ENCODE peak calls at places on chromosomes 5 and 9, in seven cellular contexts. U is aorta; A is thyroid gland; I is NCI-H774; Q is cerebellum; C is stimulated activated effector memory CD8-positive, alpha-beta T cell treated with anti-CD3 and anti-CD28 coated beads, Interleukin-12 subunit alpha, Interleukin-12 subunit beta, amount 100 ng/mL, for 72 hours; R is right lobe of liver. J is an unnamed sample.

GRCh38 chr9:114250235-114250568 is 72.7 kb upstream of the ORM1 start:
- DNase-seq in U (peak), A (peak), I (no peak), Q (peak), C (no peak), R (peak), J (no peak)

GRCh38 chr5:56552612-56553268 is 262.6 kb upstream of the MAP3K1 start:
- DNase-seq in U (no peak), A (no peak), I (no peak), Q (no peak), C (no peak), R (no peak), J (no peak)

GRCh38 chr5:55993628-55994501 is 898 bp downstream of the IL6ST start:
- DNase-seq in U (no peak), A (no peak), I (no peak), Q (no peak), C (no peak), R (no peak), J (no peak)

GRCh38 chr9:110602281-110602680 is 22.7 kb upstream of the SVEP1 start:
- DNase-seq in U (no peak), A (no peak), I (no peak), Q (no peak), C (no peak), R (no peak), J (no peak)

GRCh38 chr9:122262073-122262472 is 2.6 kb downstream of the RBM18 start:
- DNase-seq in U (no peak), A (no peak), I (no peak), Q (no peak), C (no peak), R (no peak), J (no peak)

GRCh38 chr5:95057610-95058009 is 227.3 kb downstream of the MCTP1 start:
- DNase-seq in U (no peak), A (no peak), I (no peak), Q (no peak), C (no peak), R (no peak), J (no peak)

GRCh38 chr9:112326194-112326593 is 7.2 kb downstream of the PTBP3 start:
- DNase-seq in U (no peak), A (no peak), I (no peak), Q (no peak), C (no peak), R (no peak), J (no peak)

GRCh38 chr5:73066466-73066865 is 53.9 kb upstream of the TMEM171 start:
- DNase-seq in U (no peak), A (no peak), I (no peak), Q (no peak), C (no peak), R (no peak), J (no peak)

GRCh38 chr9:68552700-68553099 is 12.0 kb upstream of the TMEM252 start:
- DNase-seq in U (no peak), A (no peak), I (no peak), Q (no peak), C (no peak), R (no peak), J (no peak)

GRCh38 chr5:54215233-54215736 is 95.1 kb downstream of the ARL15 start:
- DNase-seq in U (no peak), A (no peak), I (no peak), Q (no peak), C (no peak), R (no peak), J (no peak)

GRCh38 chr9:114308361-114308950 is 14.4 kb upstream of the ORM1 start:
- DNase-seq in U (no peak), A (no peak), I (no peak), Q (no peak), C (no peak), R (peak), J (no peak)

GRCh38 chr9:100216178-100216787 is 117.2 kb downstream of the INVS start:
- DNase-seq in U (peak), A (peak), I (peak), Q (no peak), C (peak), R (no peak), J (peak)

GRCh38 chr5:138138949-138139775 is at the start of gene NME5:
- DNase-seq in U (peak), A (peak), I (peak), Q (peak), C (no peak), R (peak), J (no peak)

GRCh38 chr5:140131967-140132409 is 6.3 kb downstream of the IGIP start:
- DNase-seq in U (peak), A (peak), I (no peak), Q (no peak), C (no peak), R (no peak), J (no peak)

GRCh38 chr9:87256973-87257372 is 240.7 kb upstream of the DAPK1 start:
- DNase-seq in U (no peak), A (no peak), I (no peak), Q (no peak), C (no peak), R (no peak), J (no peak)

GRCh38 chr9:38421498-38422211 is 2.6 kb downstream of the IGFBPL1 start:
- DNase-seq in U (no peak), A (peak), I (no peak), Q (peak), C (no peak), R (no peak), J (no peak)

GRCh38 chr9:133604856-133605255 is 4.3 kb downstream of the FAM163B start:
- DNase-seq in U (no peak), A (no peak), I (no peak), Q (peak), C (no peak), R (no peak), J (no peak)

GRCh38 chr9:98185021-98185567 is 7.3 kb downstream of the CORO2A start:
- DNase-seq in U (no peak), A (no peak), I (no peak), Q (no peak), C (no peak), R (peak), J (no peak)

GRCh38 chr5:52896524-52897237 is 92.5 kb upstream of the ITGA2 start:
- DNase-seq in U (no peak), A (no peak), I (no peak), Q (no peak), C (no peak), R (no peak), J (no peak)

GRCh38 chr9:134301387-134302129 is 24.7 kb upstream of the RXRA start:
- DNase-seq in U (peak), A (no peak), I (no peak), Q (no peak), C (peak), R (peak), J (peak)

J was measured in GM12864.